ENCODE peak calls at places on chromosomes 3 and 15, in four cellular contexts. One of them, this sample, is unnamed.

GRCh38 chr15:84748274-84749110 is at the start of gene ZNF592:
- DNase-seq in astrocyte of the hippocampus: peak; percentile 95
- DNase-seq in naive thymus-derived CD8-positive, alpha-beta T cell: peak; percentile 71
- DNase-seq in mucosa of gallbladder: peak; percentile 85
- DNase-seq in this sample: peak; percentile 76

GRCh38 chr15:84631706-84632272 is 22.3 kb downstream of the WDR73 start:
- DNase-seq in astrocyte of the hippocampus: no peak
- DNase-seq in naive thymus-derived CD8-positive, alpha-beta T cell: no peak
- DNase-seq in mucosa of gallbladder: no peak
- DNase-seq in this sample: no peak

GRCh38 chr15:95284933-95285401 is 1045.5 kb upstream of the NR2F2 start:
- DNase-seq in astrocyte of the hippocampus: peak; percentile 46
- DNase-seq in naive thymus-derived CD8-positive, alpha-beta T cell: no peak
- DNase-seq in mucosa of gallbladder: no peak
- DNase-seq in this sample: no peak

GRCh38 chr3:107674371-107674770 is 151.6 kb downstream of the BBX start:
- DNase-seq in astrocyte of the hippocampus: peak; percentile 89
- DNase-seq in naive thymus-derived CD8-positive, alpha-beta T cell: no peak
- DNase-seq in mucosa of gallbladder: no peak
- DNase-seq in this sample: peak; percentile 26

GRCh38 chr15:99944131-99944530 is 210.9 kb upstream of the LYSMD4 start:
- DNase-seq in astrocyte of the hippocampus: no peak
- DNase-seq in naive thymus-derived CD8-positive, alpha-beta T cell: no peak
- DNase-seq in mucosa of gallbladder: no peak
- DNase-seq in this sample: no peak

GRCh38 chr3:16388850-16389411 is 123.9 kb downstream of the OXNAD1 start:
- DNase-seq in astrocyte of the hippocampus: no peak
- DNase-seq in naive thymus-derived CD8-positive, alpha-beta T cell: no peak
- DNase-seq in mucosa of gallbladder: no peak
- DNase-seq in this sample: no peak

GRCh38 chr3:57803647-57804081 is 47.6 kb downstream of the SLMAP start:
- DNase-seq in astrocyte of the hippocampus: peak; percentile 91
- DNase-seq in naive thymus-derived CD8-positive, alpha-beta T cell: no peak
- DNase-seq in mucosa of gallbladder: peak; percentile 54
- DNase-seq in this sample: no peak

GRCh38 chr3:174408310-174408709 is 450.8 kb upstream of the NAALADL2 start:
- DNase-seq in astrocyte of the hippocampus: peak; percentile 61
- DNase-seq in naive thymus-derived CD8-positive, alpha-beta T cell: no peak
- DNase-seq in mucosa of gallbladder: no peak
- DNase-seq in this sample: no peak

GRCh38 chr3:195900426-195901355 is 7.7 kb downstream of the TNK2 start:
- DNase-seq in astrocyte of the hippocampus: peak; percentile 86
- DNase-seq in naive thymus-derived CD8-positive, alpha-beta T cell: no peak
- DNase-seq in mucosa of gallbladder: peak; percentile 44
- DNase-seq in this sample: no peak

GRCh38 chr15:33021806-33022389 is 172.6 kb downstream of the FMN1 start:
- DNase-seq in astrocyte of the hippocampus: peak; percentile 73
- DNase-seq in naive thymus-derived CD8-positive, alpha-beta T cell: no peak
- DNase-seq in mucosa of gallbladder: no peak
- DNase-seq in this sample: no peak

GRCh38 chr3:13776253-13777050 is 103.4 kb downstream of the WNT7A start:
- DNase-seq in astrocyte of the hippocampus: no peak
- DNase-seq in naive thymus-derived CD8-positive, alpha-beta T cell: no peak
- DNase-seq in mucosa of gallbladder: no peak
- DNase-seq in this sample: no peak

GRCh38 chr3:32175607-32176197 is 62.8 kb upstream of the CMTM8 start:
- DNase-seq in astrocyte of the hippocampus: peak; percentile 75
- DNase-seq in naive thymus-derived CD8-positive, alpha-beta T cell: peak; percentile 44
- DNase-seq in mucosa of gallbladder: peak; percentile 46
- DNase-seq in this sample: no peak

GRCh38 chr15:63909819-63910437 is 76.2 kb upstream of the HERC1 start:
- DNase-seq in astrocyte of the hippocampus: peak; percentile 78
- DNase-seq in naive thymus-derived CD8-positive, alpha-beta T cell: no peak
- DNase-seq in mucosa of gallbladder: peak; percentile 62
- DNase-seq in this sample: peak; percentile 61

GRCh38 chr3:182740710-182741109 is 52.6 kb upstream of the ATP11B start:
- DNase-seq in astrocyte of the hippocampus: peak; percentile 7
- DNase-seq in naive thymus-derived CD8-positive, alpha-beta T cell: no peak
- DNase-seq in mucosa of gallbladder: peak; percentile 45
- DNase-seq in this sample: no peak

GRCh38 chr15:85761635-85762034 is 33.1 kb downstream of the KLHL25 start:
- DNase-seq in astrocyte of the hippocampus: peak; percentile 67
- DNase-seq in naive thymus-derived CD8-positive, alpha-beta T cell: no peak
- DNase-seq in mucosa of gallbladder: no peak
- DNase-seq in this sample: no peak

GRCh38 chr15:29044506-29044905 is 158.7 kb downstream of the APBA2 start:
- DNase-seq in astrocyte of the hippocampus: peak; percentile 84
- DNase-seq in naive thymus-derived CD8-positive, alpha-beta T cell: no peak
- DNase-seq in mucosa of gallbladder: no peak
- DNase-seq in this sample: no peak

GRCh38 chr15:100941536-100941935 is 22.4 kb downstream of the LRRK1 start:
- DNase-seq in astrocyte of the hippocampus: no peak
- DNase-seq in naive thymus-derived CD8-positive, alpha-beta T cell: no peak
- DNase-seq in mucosa of gallbladder: no peak
- DNase-seq in this sample: no peak

GRCh38 chr15:36863551-36863950 is 236.8 kb downstream of the MEIS2 start:
- DNase-seq in astrocyte of the hippocampus: peak; percentile 57
- DNase-seq in naive thymus-derived CD8-positive, alpha-beta T cell: no peak
- DNase-seq in mucosa of gallbladder: no peak
- DNase-seq in this sample: no peak

GRCh38 chr3:45026957-45027356 is 854 bp downstream of the CLEC3B start:
- DNase-seq in astrocyte of the hippocampus: peak; percentile 47
- DNase-seq in naive thymus-derived CD8-positive, alpha-beta T cell: no peak
- DNase-seq in mucosa of gallbladder: no peak
- DNase-seq in this sample: peak; percentile 88

GRCh38 chr3:8490079-8490552 is 11.5 kb upstream of the LMCD1 start:
- DNase-seq in astrocyte of the hippocampus: peak; percentile 87
- DNase-seq in naive thymus-derived CD8-positive, alpha-beta T cell: no peak
- DNase-seq in mucosa of gallbladder: peak; percentile 40
- DNase-seq in this sample: no peak

GRCh38 chr15:41546846-41547786 is 3.1 kb upstream of the RPAP1 start:
- DNase-seq in astrocyte of the hippocampus: peak; percentile 66
- DNase-seq in naive thymus-derived CD8-positive, alpha-beta T cell: no peak
- DNase-seq in mucosa of gallbladder: no peak
- DNase-seq in this sample: no peak

GRCh38 chr3:44241706-44242105 is at the start of gene TOPAZ1:
- DNase-seq in astrocyte of the hippocampus: no peak
- DNase-seq in naive thymus-derived CD8-positive, alpha-beta T cell: no peak
- DNase-seq in mucosa of gallbladder: no peak
- DNase-seq in this sample: no peak

GRCh38 chr3:13194285-13195209 is 121.3 kb upstream of the IQSEC1 start:
- DNase-seq in astrocyte of the hippocampus: no peak
- DNase-seq in naive thymus-derived CD8-positive, alpha-beta T cell: no peak
- DNase-seq in mucosa of gallbladder: no peak
- DNase-seq in this sample: no peak

GRCh38 chr3:114319453-114319852 is 25.6 kb downstream of the TIGIT start:
- DNase-seq in astrocyte of the hippocampus: peak; percentile 59
- DNase-seq in naive thymus-derived CD8-positive, alpha-beta T cell: no peak
- DNase-seq in mucosa of gallbladder: no peak
- DNase-seq in this sample: no peak

GRCh38 chr3:190658106-190658505 is 144.2 kb downstream of the IL1RAP start:
- DNase-seq in astrocyte of the hippocampus: no peak
- DNase-seq in naive thymus-derived CD8-positive, alpha-beta T cell: no peak
- DNase-seq in mucosa of gallbladder: no peak
- DNase-seq in this sample: no peak

GRCh38 chr3:169581633-169582032 is 81.9 kb downstream of the MECOM start:
- DNase-seq in astrocyte of the hippocampus: peak; percentile 13
- DNase-seq in naive thymus-derived CD8-positive, alpha-beta T cell: no peak
- DNase-seq in mucosa of gallbladder: no peak
- DNase-seq in this sample: no peak

GRCh38 chr3:14719006-14719405 is 44.1 kb downstream of the C3orf20 start:
- DNase-seq in astrocyte of the hippocampus: no peak
- DNase-seq in naive thymus-derived CD8-positive, alpha-beta T cell: no peak
- DNase-seq in mucosa of gallbladder: no peak
- DNase-seq in this sample: no peak

GRCh38 chr3:30263238-30263920 is 343.0 kb upstream of the TGFBR2 start:
- DNase-seq in astrocyte of the hippocampus: no peak
- DNase-seq in naive thymus-derived CD8-positive, alpha-beta T cell: no peak
- DNase-seq in mucosa of gallbladder: no peak
- DNase-seq in this sample: no peak

GRCh38 chr3:155742339-155742980 is 2.4 kb downstream of the PLCH1 start:
- DNase-seq in astrocyte of the hippocampus: no peak
- DNase-seq in naive thymus-derived CD8-positive, alpha-beta T cell: no peak
- DNase-seq in mucosa of gallbladder: no peak
- DNase-seq in this sample: no peak

GRCh38 chr3:118817748-118818165 is 216.9 kb downstream of the IGSF11 start:
- DNase-seq in astrocyte of the hippocampus: peak; percentile 80
- DNase-seq in naive thymus-derived CD8-positive, alpha-beta T cell: peak; percentile 11
- DNase-seq in mucosa of gallbladder: peak; percentile 44
- DNase-seq in this sample: no peak

GRCh38 chr3:52195823-52196331 is 2.1 kb upstream of the ALAS1 start:
- DNase-seq in astrocyte of the hippocampus: no peak
- DNase-seq in naive thymus-derived CD8-positive, alpha-beta T cell: no peak
- DNase-seq in mucosa of gallbladder: no peak
- DNase-seq in this sample: no peak

GRCh38 chr3:59774613-59775012 is 724.8 kb upstream of the CFAP20DC start:
- DNase-seq in astrocyte of the hippocampus: peak; percentile 82
- DNase-seq in naive thymus-derived CD8-positive, alpha-beta T cell: no peak
- DNase-seq in mucosa of gallbladder: no peak
- DNase-seq in this sample: no peak

GRCh38 chr15:75620776-75621536 is 4.6 kb downstream of the SNUPN start:
- DNase-seq in astrocyte of the hippocampus: peak; percentile 83
- DNase-seq in naive thymus-derived CD8-positive, alpha-beta T cell: no peak
- DNase-seq in mucosa of gallbladder: peak; percentile 71
- DNase-seq in this sample: peak; percentile 94

GRCh38 chr3:25849641-25850040 is 59.8 kb downstream of the OXSM start:
- DNase-seq in astrocyte of the hippocampus: peak; percentile 31
- DNase-seq in naive thymus-derived CD8-positive, alpha-beta T cell: no peak
- DNase-seq in mucosa of gallbladder: no peak
- DNase-seq in this sample: no peak

GRCh38 chr15:61621146-61621545 is 392.0 kb upstream of the RORA start:
- DNase-seq in astrocyte of the hippocampus: peak; percentile 28
- DNase-seq in naive thymus-derived CD8-positive, alpha-beta T cell: no peak
- DNase-seq in mucosa of gallbladder: peak; percentile 22
- DNase-seq in this sample: no peak

This sample was measured in tibial artery.